ENCODE peak calls at places on chromosomes 6 and 20, in eight cellular contexts. K, S, W, V, I, M, H and C are unnamed samples.

GRCh38 chr6:152170702-152171667 is 363.5 kb downstream of the ESR1 start:
- DNase-seq in M (no peak), K (no peak), S (no peak), I (no peak), V (no peak), H (peak; percentile 33), W (no peak), C (no peak)

GRCh38 chr6:48671506-48671905 is 560.5 kb upstream of the PTCHD4 start:
- DNase-seq in W (no peak), K (no peak), M (no peak), V (no peak), S (no peak), I (no peak), H (no peak), C (no peak)

GRCh38 chr6:116446399-116446798 is 14.8 kb upstream of the CALHM6 start:
- DNase-seq in K (no peak), W (no peak), S (no peak), M (no peak), I (no peak), H (no peak), V (no peak), C (no peak)

GRCh38 chr6:14089224-14089623 is 28.3 kb upstream of the CD83 start:
- DNase-seq in M (no peak), H (no peak), S (no peak), K (no peak), W (no peak), V (no peak), I (no peak), C (no peak)

GRCh38 chr20:4111440-4112411 is 96.4 kb upstream of the RNF24 start:
- DNase-seq in H (no peak), V (no peak), M (no peak), K (no peak), W (no peak), S (no peak), I (no peak), C (no peak)

GRCh38 chr20:57383447-57384347 is 7.5 kb upstream of the RBM38 start:
- DNase-seq in H (no peak), I (no peak), K (no peak), S (no peak), W (no peak), M (no peak), V (no peak), C (no peak)

GRCh38 chr6:35797837-35798526 is 859 bp upstream of the CLPS start:
- DNase-seq in H (no peak), I (no peak), S (no peak), W (no peak), K (no peak), M (no peak), V (peak; percentile 99), C (no peak)

GRCh38 chr6:16749516-16750485 is 11.5 kb downstream of the ATXN1 start:
- DNase-seq in M (no peak), W (no peak), H (no peak), V (no peak), K (no peak), I (no peak), S (no peak), C (no peak)

GRCh38 chr20:22684072-22684762 is 99.8 kb upstream of the FOXA2 start:
- DNase-seq in W (peak; percentile 59), V (peak; percentile 82), K (no peak), S (peak; percentile 79), H (no peak), I (peak; percentile 77), M (peak; percentile 69), C (peak; percentile 48)

GRCh38 chr6:138088307-138088744 is 18.9 kb downstream of the PERP start:
- DNase-seq in K (no peak), M (no peak), S (no peak), H (no peak), V (peak; percentile 47), I (no peak), W (no peak), C (no peak)

GRCh38 chr6:3867616-3868502 is 18.7 kb downstream of the FAM50B start:
- DNase-seq in H (no peak), W (no peak), I (no peak), M (no peak), V (no peak), S (peak; percentile 35), K (peak; percentile 34), C (no peak)

GRCh38 chr6:36200154-36200891 is 3.8 kb downstream of the BRPF3 start:
- DNase-seq in M (no peak), K (no peak), H (no peak), S (no peak), W (no peak), V (no peak), I (no peak), C (no peak)

GRCh38 chr6:43910638-43911353 is 140.8 kb downstream of the VEGFA start:
- DNase-seq in I (no peak), K (no peak), M (no peak), H (no peak), V (no peak), S (no peak), W (peak; percentile 40), C (no peak)

GRCh38 chr6:97399208-97399607 is 116.2 kb upstream of the MMS22L start:
- DNase-seq in H (no peak), K (no peak), I (no peak), M (no peak), S (no peak), W (no peak), V (no peak), C (no peak)

GRCh38 chr6:26329763-26330511 is 35.1 kb upstream of the BTN3A2 start:
- DNase-seq in H (peak; percentile 47), K (peak; percentile 68), S (no peak), W (no peak), I (no peak), V (no peak), M (no peak), C (no peak)

GRCh38 chr20:52305843-52306242 is 114.3 kb upstream of the ZFP64 start:
- DNase-seq in S (no peak), H (peak; percentile 8), K (peak; percentile 68), M (no peak), V (no peak), W (no peak), I (no peak), C (no peak)

DNA sequence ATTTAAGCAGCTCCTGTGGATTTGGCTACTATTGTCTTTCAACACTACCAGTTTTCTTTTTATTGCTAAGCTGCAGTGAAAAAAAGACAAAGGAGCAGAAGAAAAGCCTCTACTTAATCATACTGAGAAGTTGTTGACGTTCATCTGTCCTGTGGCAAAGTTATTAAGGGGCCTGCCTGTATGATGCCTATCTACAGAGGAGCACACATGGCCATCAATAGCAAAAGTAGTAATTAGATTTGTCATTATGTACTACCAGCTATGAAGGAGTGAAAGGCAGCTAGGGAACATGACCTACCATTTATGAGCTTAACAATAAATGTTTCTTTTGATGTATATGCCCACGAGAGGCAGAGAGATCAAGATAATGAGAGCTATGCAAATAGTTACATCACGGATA is 620.9 kb downstream of the PHF3 start:
- DNase-seq in W (no peak), V (no peak), H (no peak), M (no peak), S (no peak), I (no peak), K (no peak), C (no peak)
- TF ChIP-seq CTCF in W (no peak), V (no peak), H (no peak), M (no peak), S (no peak), I (no peak), K (no peak), C (no peak)

GRCh38 chr6:170089937-170090335 is 200.9 kb downstream of the DLL1 start:
- DNase-seq in V (no peak), W (peak; percentile 8), M (peak; percentile 37), S (peak; percentile 52), H (no peak), I (no peak), K (peak; percentile 49), C (no peak)

GRCh38 chr6:170090561-170090960 is 200.3 kb downstream of the DLL1 start:
- DNase-seq in S (no peak), W (no peak), H (no peak), V (no peak), K (peak; percentile 21), M (peak; percentile 4), I (no peak), C (no peak)

GRCh38 chr6:170086639-170087420 is 204.0 kb downstream of the DLL1 start:
- DNase-seq in I (no peak), S (peak; percentile 79), V (no peak), W (peak; percentile 7), K (peak; percentile 48), H (no peak), M (peak; percentile 33), C (peak; percentile 9)

GRCh38 chr6:170087946-170088348 is 202.9 kb downstream of the DLL1 start:
- DNase-seq in K (peak; percentile 78), S (peak; percentile 79), M (peak; percentile 45), W (no peak), H (peak; percentile 24), V (no peak), I (no peak), C (peak; percentile 11)

GRCh38 chr6:170088349-170088951 is 202.4 kb downstream of the DLL1 start:
- DNase-seq in V (no peak), H (no peak), W (peak; percentile 12), M (peak; percentile 37), S (peak; percentile 78), I (no peak), K (peak; percentile 59), C (peak; percentile 13)
- H3K27ac ChIP-seq in V (no peak overlapping the region), H (peak overlapping the region; percentile 62), W (no peak overlapping the region), M (no peak overlapping the region), S (no peak overlapping the region), I (no peak overlapping the region), K (peak overlapping the region; percentile 73), C (no peak overlapping the region)

GRCh38 chr20:17939622-17940446 is 28.8 kb downstream of the SNX5 start:
- DNase-seq in V (no peak), H (no peak), I (no peak), M (no peak), K (no peak), S (no peak), W (no peak), C (no peak)

GRCh38 chr20:17940447-17940971 is 28.1 kb downstream of the SNX5 start:
- DNase-seq in V (no peak), K (no peak), M (no peak), I (no peak), H (no peak), S (no peak), W (no peak), C (no peak)

GRCh38 chr20:17943343-17943742 is 25.3 kb downstream of the SNX5 start:
- DNase-seq in H (no peak), M (no peak), W (no peak), I (no peak), V (no peak), S (no peak), K (no peak), C (no peak)

GRCh38 chr20:17941087-17941825 is 27.3 kb downstream of the SNX5 start:
- DNase-seq in I (no peak), K (no peak), V (no peak), S (no peak), W (no peak), H (no peak), M (no peak), C (no peak)

GRCh38 chr20:17941826-17942196 is 26.8 kb downstream of the SNX5 start:
- DNase-seq in M (no peak), W (no peak), I (no peak), K (no peak), V (no peak), S (no peak), H (no peak), C (no peak)
- TF ChIP-seq CTCF in M (no peak), W (no peak), I (no peak), K (no peak), V (no peak), S (no peak), H (no peak), C (no peak)

DNA sequence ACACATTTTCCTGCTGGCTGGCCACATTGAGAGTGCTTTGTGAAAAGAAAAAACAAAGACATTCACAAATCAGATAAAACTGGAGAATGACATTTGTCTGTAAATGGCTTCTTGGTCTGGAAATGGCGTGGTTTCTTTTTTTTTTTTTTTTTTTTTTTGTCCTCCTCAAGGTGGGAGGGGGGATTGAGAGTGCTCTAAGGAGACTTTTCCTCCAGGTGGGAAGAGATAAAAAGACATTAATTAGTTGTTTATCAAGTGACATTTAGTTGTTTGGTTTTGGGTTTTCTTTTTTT is 40.4 kb downstream of the GNAS start:
- DNase-seq in H (no peak), S (no peak), K (no peak), I (no peak), M (no peak), V (no peak), W (no peak), C (no peak)
- H3K27ac ChIP-seq in H (peak overlapping the region; percentile 95), S (peak overlapping the region; percentile 98), K (peak overlapping the region; percentile 86), I (peak overlapping the region; percentile 100), M (peak overlapping the region; percentile 81), V (peak overlapping the region; percentile 97), W (peak overlapping the region; percentile 98), C (peak overlapping the region; percentile 98)